ENCODE peak calls at places on chromosome 5, in four cellular contexts. P, R, W and X are unnamed samples.

GRCh38 chr5:38845555-38846378 is at the start of gene OSMR:
- DNase-seq in R (no peak), W (peak; percentile 92), P (peak; percentile 99), X (no peak)

GRCh38 chr5:39951070-39951469 is 526.3 kb upstream of the DAB2 start:
- DNase-seq in R (no peak), W (no peak), P (no peak), X (no peak)

GRCh38 chr5:104573979-104574709 is 1011.6 kb upstream of the NUDT12 start:
- DNase-seq in W (no peak), P (no peak), R (peak; percentile 9), X (no peak)

GRCh38 chr5:135861646-135862045 is 27.2 kb downstream of the SLC25A48 start:
- DNase-seq in R (no peak), P (no peak), W (no peak), X (no peak)

GRCh38 chr5:92222449-92222848 is 839.3 kb upstream of the ARRDC3 start:
- DNase-seq in P (no peak), R (no peak), W (peak; percentile 10), X (no peak)

GRCh38 chr5:103289024-103289423 is 30.5 kb downstream of the MACIR start:
- DNase-seq in R (no peak), W (no peak), P (no peak), X (no peak)

GRCh38 chr5:66427043-66427442 is 169.2 kb upstream of the MAST4 start:
- DNase-seq in R (no peak), P (no peak), W (no peak), X (no peak)

GRCh38 chr5:152511531-152512132 is 106.6 kb upstream of the NMUR2 start:
- DNase-seq in P (no peak), R (no peak), W (no peak), X (no peak)

GRCh38 chr5:90902170-90902569 is 343.6 kb downstream of the ADGRV1 start:
- DNase-seq in R (no peak), P (no peak), W (no peak), X (no peak)

GRCh38 chr5:154386952-154387629 is 58.7 kb upstream of the SAP30L start:
- DNase-seq in W (no peak), P (no peak), R (no peak), X (no peak)

GRCh38 chr5:86909896-86910295 is 292.2 kb downstream of the COX7C start:
- DNase-seq in P (no peak), R (no peak), W (peak; percentile 33), X (no peak)

GRCh38 chr5:38426986-38427950 is 129.2 kb downstream of the LIFR start:
- DNase-seq in R (no peak), W (peak; percentile 24), P (no peak), X (no peak)

GRCh38 chr5:51388488-51389325 is 5.5 kb downstream of the ISL1 start:
- DNase-seq in W (no peak), P (no peak), R (no peak), X (no peak)

GRCh38 chr5:132022737-132023136 is 11.3 kb upstream of the ACSL6 start:
- DNase-seq in R (no peak), P (no peak), W (no peak), X (no peak)

GRCh38 chr5:71752441-71753190 is 33.5 kb downstream of the CARTPT start:
- DNase-seq in P (no peak), R (no peak), W (no peak), X (no peak)

GRCh38 chr5:152264656-152265055 is 140.4 kb downstream of the NMUR2 start:
- DNase-seq in W (peak; percentile 4), R (no peak), P (no peak), X (no peak)

GRCh38 chr5:178234121-178234752 is 1.6 kb upstream of the PHYKPL start:
- DNase-seq in P (no peak), W (no peak), R (no peak), X (no peak)